ENCODE peak calls at places on chromosomes 5 and 9, in four cellular contexts. W, D, B and X are unnamed samples.

GRCh38 chr9:133995012-133995896 is 3.1 kb upstream of the VAV2 start:
- DNase-seq in W (peak; percentile 36), D (no peak), B (no peak), X (no peak)

GRCh38 chr5:66122379-66123034 is 21.6 kb upstream of the SREK1 start:
- DNase-seq in W (no peak), D (no peak), B (no peak), X (no peak)

GRCh38 chr5:156779436-156779835 is 70.7 kb upstream of the PPP1R2B start:
- DNase-seq in W (no peak), D (no peak), B (no peak), X (no peak)

GRCh38 chr9:123872710-123873109 is 57.2 kb downstream of the DENND1A start:
- DNase-seq in W (no peak), D (no peak), B (no peak), X (no peak)

GRCh38 chr9:127546125-127546832 is 65.8 kb upstream of the STXBP1 start:
- DNase-seq in W (no peak), D (no peak), B (no peak), X (no peak)

GRCh38 chr9:134406366-134407122 is 80.3 kb downstream of the RXRA start:
- DNase-seq in W (peak; percentile 75), D (no peak), B (no peak), X (no peak)

GRCh38 chr9:133491656-133491925 is 12.7 kb upstream of the SLC2A6 start:
- DNase-seq in W (no peak), D (no peak), B (no peak), X (no peak)

GRCh38 chr9:124747065-124747464 is 24.0 kb downstream of the NR6A1 start:
- DNase-seq in W (no peak), D (no peak), B (no peak), X (no peak)

GRCh38 chr5:135266975-135267374 is 132.1 kb downstream of the MACROH2A1 start:
- DNase-seq in W (no peak), D (no peak), B (no peak), X (no peak)

GRCh38 chr5:115179959-115180709 is 10.4 kb upstream of the TRIM36 start:
- DNase-seq in W (peak; percentile 58), D (peak; percentile 44), B (peak; percentile 51), X (no peak)

GRCh38 chr9:14935099-14935710 is 25.0 kb upstream of the FREM1 start:
- DNase-seq in W (no peak), D (no peak), B (no peak), X (no peak)

GRCh38 chr5:21254161-21254560 is 1266.2 kb upstream of the CDH18 start:
- DNase-seq in W (no peak), D (no peak), B (no peak), X (no peak)

GRCh38 chr9:73441890-73442818 is 290.5 kb downstream of the ANXA1 start:
- DNase-seq in W (no peak), D (no peak), B (no peak), X (no peak)

GRCh38 chr5:179836225-179837019 is 15.7 kb downstream of the SQSTM1 start:
- DNase-seq in W (no peak), D (peak; percentile 33), B (no peak), X (peak; percentile 38)

GRCh38 chr9:96398582-96399334 is 15.2 kb upstream of the SLC35D2 start:
- DNase-seq in W (no peak), D (no peak), B (no peak), X (no peak)

GRCh38 chr5:129917224-129917623 is 13.0 kb downstream of the CHSY3 start:
- DNase-seq in W (no peak), D (no peak), B (no peak), X (no peak)

GRCh38 chr5:78975035-78975434 is 10.1 kb downstream of the ARSB start:
- DNase-seq in W (no peak), D (no peak), B (no peak), X (no peak)

GRCh38 chr9:19232117-19232829 is 1.8 kb downstream of the DENND4C start:
- DNase-seq in W (no peak), D (no peak), B (no peak), X (no peak)

GRCh38 chr5:151523335-151523734 is 67.8 kb downstream of the FAT2 start:
- DNase-seq in W (no peak), D (no peak), B (peak; percentile 32), X (no peak)

GRCh38 chr5:7576023-7576715 is 180.2 kb downstream of the ADCY2 start:
- DNase-seq in W (no peak), D (no peak), B (no peak), X (no peak)

GRCh38 chr5:7578056-7578455 is 182.1 kb downstream of the ADCY2 start:
- DNase-seq in W (no peak), D (no peak), B (no peak), X (no peak)

DNA sequence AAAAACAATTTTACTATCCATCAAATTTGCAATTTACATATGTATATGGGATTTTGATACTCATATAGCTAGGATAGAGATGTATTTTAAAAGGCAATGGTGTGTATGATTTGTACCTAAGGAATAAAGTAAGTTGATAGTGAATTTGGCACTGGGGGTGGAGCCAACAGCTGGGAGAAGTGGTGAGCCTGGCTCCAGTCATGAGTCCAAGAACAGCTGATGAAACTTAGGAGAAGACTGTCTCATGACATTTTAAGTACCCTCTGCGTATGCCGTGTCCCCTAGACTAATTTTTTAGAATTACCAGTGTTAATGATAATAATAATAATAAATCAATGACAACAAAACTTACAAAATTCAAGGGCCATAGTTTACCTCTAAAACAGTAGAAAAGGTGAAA is 181.4 kb downstream of the ADCY2 start:
- DNase-seq in W (no peak), D (no peak), B (no peak), X (no peak)
- H3K9me3 ChIP-seq in W (no peaks in the 10 kb centered on the region), D (no peaks in the 10 kb centered on the region), B (no peaks in the 10 kb centered on the region), X (no peaks in the 10 kb centered on the region)

GRCh38 chr9:94127806-94128205 is 43.5 kb downstream of the PTPDC1 start:
- DNase-seq in W (no peak), D (no peak), B (no peak), X (no peak)
- H3K9me3 ChIP-seq in W (no peaks in the 10 kb centered on the region), D (no peaks in the 10 kb centered on the region), B (no peaks in the 10 kb centered on the region), X (no peaks in the 10 kb centered on the region)

GRCh38 chr9:69719368-69719767 is 40.4 kb downstream of the PTAR1 start:
- DNase-seq in W (no peak), D (no peak), B (no peak), X (no peak)
- H3K9me3 ChIP-seq in W (no peaks in the 10 kb centered on the region), D (no peaks in the 10 kb centered on the region), B (no peaks in the 10 kb centered on the region), X (no peaks in the 10 kb centered on the region)

GRCh38 chr9:35499029-35499700 is 9.3 kb downstream of the RUSC2 start:
- DNase-seq in W (no peak), D (no peak), B (no peak), X (no peak)

GRCh38 chr9:35495984-35496383 is 6.1 kb downstream of the RUSC2 start:
- DNase-seq in W (no peak), D (no peak), B (no peak), X (no peak)

GRCh38 chr9:35501941-35502340 is 12.0 kb downstream of the RUSC2 start:
- DNase-seq in W (no peak), D (no peak), B (no peak), X (no peak)

GRCh38 chr9:35500130-35500748 is 10.3 kb downstream of the RUSC2 start:
- DNase-seq in W (no peak), D (no peak), B (no peak), X (no peak)

GRCh38 chr9:35499701-35500030 is 9.8 kb downstream of the RUSC2 start:
- DNase-seq in W (no peak), D (no peak), B (no peak), X (no peak)
- H3K9me3 ChIP-seq in W (no peaks in the 10 kb centered on the region), D (no peaks in the 10 kb centered on the region), B (no peaks in the 10 kb centered on the region), X (no peaks in the 10 kb centered on the region)

GRCh38 chr9:71830131-71830530 is 61.8 kb upstream of the CEMIP2 start:
- DNase-seq in W (no peak), D (no peak), B (no peak), X (no peak)
- H3K9me3 ChIP-seq in W (no peaks in the 10 kb centered on the region), D (no peaks in the 10 kb centered on the region), B (no peaks in the 10 kb centered on the region), X (no peaks in the 10 kb centered on the region)